ENCODE peak calls at places on chromosome 9, in four cellular contexts. E is GM20000, D is SK-MEL-5, S is NCI-H146. R is an unnamed sample.

GRCh38 chr9:120619751-120620655 is 40.0 kb upstream of the CDK5RAP2 start:
- DNase-seq in E (peak), D (peak), S (peak), R (peak)

GRCh38 chr9:136013116-136013515 is 51.9 kb upstream of the UBAC1 start:
- DNase-seq in E (no peak), D (no peak), S (no peak), R (no peak)

GRCh38 chr9:134601764-134602163 is 39.8 kb upstream of the COL5A1 start:
- DNase-seq in E (no peak), D (no peak), S (no peak), R (no peak)

GRCh38 chr9:137454506-137455360 is 4.4 kb downstream of the NSMF start:
- DNase-seq in E (no peak), D (no peak), S (no peak), R (no peak)

GRCh38 chr9:124771867-124772621 is 933 bp upstream of the NR6A1 start:
- DNase-seq in E (peak), D (peak), S (peak), R (peak)

GRCh38 chr9:92094655-92095054 is 20.6 kb downstream of the SPTLC1 start:
- DNase-seq in E (no peak), D (peak), S (no peak), R (no peak)

GRCh38 chr9:136372561-136373299 is 739 bp downstream of the CARD9 start:
- DNase-seq in E (peak), D (peak), S (peak), R (no peak)

GRCh38 chr9:124621371-124622328 is 114.5 kb upstream of the NR5A1 start:
- DNase-seq in E (no peak), D (no peak), S (no peak), R (no peak)

GRCh38 chr9:114017741-114018715 is 60.1 kb downstream of the AMBP start:
- DNase-seq in E (no peak), D (no peak), S (no peak), R (no peak)

GRCh38 chr9:120920495-120921178 is 6.0 kb downstream of the TRAF1 start:
- DNase-seq in E (no peak), D (no peak), S (no peak), R (no peak)

R was measured in NCI-H526 treated with DMSO at 0.1 percent for 48 hours.